ENCODE peak calls at places on chromosomes 12 and 14, in nine cellular contexts. I is B cell; V is nephron progenitor cell; C is foreskin keratinocyte; U is AG04449; Z is activated CD8-positive, alpha-beta T cell treated with anti-CD3 and anti-CD28 coated beads for 36 hours; K is stomach; S is fibroblast of the aortic adventitia; L is fibroblast of lung. N is an unnamed sample.

GRCh38 chr14:93458234-93458633 is 27.5 kb downstream of the UNC79 start:
- DNase-seq in I (no peak), V (no peak), C (no peak), U (no peak), Z (no peak), K (no peak), S (no peak), L (no peak), N (no peak)

GRCh38 chr12:121030576-121031212 is 8.4 kb downstream of the OASL start:
- DNase-seq in I (no peak), V (no peak), C (no peak), U (no peak), Z (no peak), K (no peak), S (no peak), L (no peak), N (no peak)

GRCh38 chr12:5063149-5063548 is 19.5 kb downstream of the KCNA5 start:
- DNase-seq in I (no peak), V (no peak), C (no peak), U (no peak), Z (no peak), K (no peak), S (no peak), L (no peak), N (no peak)

GRCh38 chr12:78002878-78003277 is 172.2 kb downstream of the NAV3 start:
- DNase-seq in I (no peak), V (no peak), C (no peak), U (no peak), Z (no peak), K (no peak), S (peak; percentile 63), L (peak; percentile 81), N (no peak)

GRCh38 chr14:93926209-93926872 is 803 bp upstream of the FAM181A start:
- DNase-seq in I (no peak), V (no peak), C (no peak), U (no peak), Z (no peak), K (no peak), S (no peak), L (no peak), N (no peak)

GRCh38 chr12:42735869-42736361 is 146.4 kb upstream of the PRICKLE1 start:
- DNase-seq in I (no peak), V (no peak), C (no peak), U (no peak), Z (no peak), K (no peak), S (no peak), L (no peak), N (no peak)

GRCh38 chr12:70853326-70853725 is 67.2 kb downstream of the PTPRR start:
- DNase-seq in I (no peak), V (no peak), C (no peak), U (no peak), Z (no peak), K (no peak), S (peak; percentile 95), L (peak; percentile 99), N (no peak)

GRCh38 chr12:106633451-106633823 is 50.6 kb downstream of the RFX4 start:
- DNase-seq in I (no peak), V (no peak), C (no peak), U (no peak), Z (no peak), K (no peak), S (peak; percentile 33), L (no peak), N (no peak)

GRCh38 chr12:43407816-43408645 is 144.0 kb downstream of the ADAMTS20 start:
- DNase-seq in I (no peak), V (no peak), C (no peak), U (peak; percentile 45), Z (no peak), K (no peak), S (peak; percentile 0), L (peak; percentile 5), N (peak; percentile 12)

GRCh38 chr12:64611430-64612286 is 1.4 kb downstream of the RASSF3 start:
- DNase-seq in I (peak; percentile 50), V (peak; percentile 33), C (no peak), U (no peak), Z (peak; percentile 39), K (peak; percentile 64), S (peak; percentile 43), L (peak; percentile 71), N (no peak)

GRCh38 chr14:20209595-20209994 is 13.9 kb upstream of the OR11H6 start:
- DNase-seq in I (no peak), V (no peak), C (no peak), U (no peak), Z (no peak), K (no peak), S (no peak), L (no peak), N (no peak)
- TF ChIP-seq CTCF in I (no peak), V (no peak), C (no peak), U (no peak), Z (no peak), K (no peak), S (no peak), L (no peak), N (no peak)

GRCh38 chr14:101235042-101235871 is 326.0 kb upstream of the DIO3 start:
- DNase-seq in I (no peak), V (peak; percentile 80), C (no peak), U (no peak), Z (peak; percentile 64), K (peak; percentile 47), S (peak; percentile 14), L (peak; percentile 41), N (peak; percentile 71)
- TF ChIP-seq CTCF in I (peak; percentile 14), V (peak; percentile 71), C (peak; percentile 59), U (peak; percentile 92), Z (peak; percentile 62), K (no peak), S (peak; percentile 61), L (peak; percentile 69), N (peak; percentile 61)

DNA sequence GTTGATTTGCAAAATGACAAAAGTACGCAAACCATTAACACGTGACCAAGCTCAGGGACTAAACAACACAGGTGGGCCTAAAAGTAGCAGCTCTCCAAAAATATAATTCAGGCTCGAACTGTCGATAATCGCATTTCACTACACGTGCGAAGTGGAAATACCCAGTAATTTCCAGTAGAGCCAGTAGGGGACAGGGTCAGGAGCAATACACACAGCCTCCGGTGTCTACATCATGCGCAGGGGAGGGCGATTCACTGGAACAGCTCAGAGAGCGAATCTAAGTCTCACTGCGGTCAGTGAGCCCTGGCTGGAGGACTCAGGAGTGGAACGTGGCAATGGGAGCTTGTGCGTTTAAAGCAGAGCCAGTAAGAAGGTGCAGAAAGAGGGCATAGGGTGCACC is 40.4 kb downstream of the SETD3 start:
- DNase-seq in I (no peak), V (no peak), C (no peak), U (no peak), Z (no peak), K (no peak), S (no peak), L (no peak), N (no peak)
- TF ChIP-seq CTCF in I (no peak), V (no peak), C (no peak), U (no peak), Z (no peak), K (no peak), S (no peak), L (no peak), N (no peak)

DNA sequence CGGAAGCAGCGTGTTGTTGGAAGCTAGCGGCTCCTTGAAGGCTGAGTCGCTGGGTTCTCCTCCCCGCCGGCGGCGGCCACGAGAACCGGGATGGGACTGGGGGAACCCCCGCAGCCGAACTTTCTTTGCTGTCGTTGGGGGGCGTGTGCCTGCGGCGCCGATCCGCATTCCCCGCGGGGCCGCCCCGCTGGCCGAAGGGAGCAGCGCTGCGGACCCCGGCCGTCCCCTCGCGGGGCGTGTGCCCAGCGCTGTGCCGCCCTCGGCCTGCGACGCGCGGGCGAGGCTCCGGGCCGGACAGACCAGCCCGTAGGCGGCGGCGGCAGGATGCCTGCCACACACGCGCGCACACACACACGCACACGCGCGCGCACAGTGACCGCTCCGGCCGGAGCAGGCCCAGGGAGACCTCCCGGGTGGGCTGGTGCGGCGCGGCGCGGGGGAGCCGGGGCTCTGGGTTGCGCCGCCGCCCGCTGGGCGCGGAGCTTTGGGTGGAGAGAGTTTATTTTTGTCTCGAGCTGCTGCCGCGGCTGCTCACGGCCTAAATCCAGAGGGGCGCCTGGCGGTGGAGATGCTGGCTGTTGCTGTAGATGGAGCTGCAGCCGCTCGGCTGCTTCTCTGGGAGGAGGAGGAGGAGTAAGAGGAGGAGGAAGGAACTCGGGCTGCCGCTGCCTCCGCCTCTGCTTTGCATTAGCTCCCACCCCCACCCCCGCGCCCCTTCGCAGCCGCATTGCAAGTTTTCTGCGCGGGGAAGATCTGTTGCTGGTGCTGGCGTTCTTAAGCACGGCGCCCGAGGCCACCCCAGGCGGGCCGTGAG is at the start of gene SAMD4A:
- DNase-seq in I (peak; percentile 71), V (peak; percentile 67), C (peak; percentile 57), U (no peak), Z (peak; percentile 73), K (peak; percentile 67), S (peak; percentile 90), L (peak; percentile 90), N (peak; percentile 83)
- TF ChIP-seq CTCF in I (peak; percentile 10), V (no peak), C (peak; percentile 66), U (peak; percentile 47), Z (peak; percentile 29), K (no peak), S (peak; percentile 54), L (peak; percentile 40), N (peak; percentile 42)

DNA sequence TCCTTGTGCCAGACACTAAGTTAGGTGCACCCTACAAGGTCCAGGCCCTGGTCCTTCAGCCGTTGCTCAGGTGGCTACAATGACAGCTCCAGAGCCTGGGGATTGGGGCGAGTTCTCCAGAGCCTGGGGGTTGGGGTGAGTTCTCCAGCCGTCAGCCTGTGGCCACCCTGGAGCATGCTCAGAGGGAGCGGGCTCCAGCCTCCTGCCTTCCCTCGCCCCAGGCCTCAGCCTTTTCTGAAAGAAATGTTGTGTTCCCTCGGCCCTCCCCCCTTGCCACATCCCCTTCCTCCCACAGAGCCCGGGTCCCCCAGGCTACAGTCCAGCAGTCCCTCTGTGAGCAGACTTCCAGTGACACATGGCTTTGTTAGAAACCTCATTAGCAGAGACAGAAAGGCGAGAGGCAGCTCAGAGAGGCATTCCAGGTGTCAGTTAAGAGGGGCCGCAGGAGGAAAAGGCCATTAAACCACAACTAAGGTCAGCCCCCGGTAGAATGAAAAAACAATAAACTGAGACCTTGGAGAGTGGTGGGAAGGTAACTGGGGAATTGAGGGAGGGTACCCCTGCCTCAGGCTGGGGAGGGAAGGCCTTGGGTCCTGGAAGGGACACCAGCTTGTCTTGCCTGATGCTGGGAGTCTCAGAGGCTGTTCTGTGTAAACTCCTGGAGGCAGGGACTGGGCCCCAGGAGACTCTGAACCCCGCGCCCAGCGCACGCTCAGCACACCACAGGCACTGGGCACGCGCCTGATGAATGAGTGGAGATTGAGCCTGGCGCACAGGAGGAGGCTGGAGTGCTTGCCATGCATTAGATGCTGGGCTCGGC is 23.1 kb upstream of the COL2A1 start:
- DNase-seq in I (no peak), V (peak; percentile 46), C (no peak), U (no peak), Z (no peak), K (no peak), S (no peak), L (no peak), N (no peak)
- TF ChIP-seq CTCF in I (no peak), V (no peak), C (no peak), U (no peak), Z (no peak), K (no peak), S (no peak), L (no peak), N (no peak)